ENCODE peak calls at places on chromosomes 7 and 10, in four cellular contexts. D, R, F and U are unnamed samples.

GRCh38 chr10:70584366-70584765 is 18.2 kb downstream of the PRF1 start:
- DNase-seq in D (no peak), R (no peak), F (no peak), U (no peak)

GRCh38 chr7:105830405-105831218 is 45.8 kb downstream of the ATXN7L1 start:
- DNase-seq in D (peak; percentile 46), R (no peak), F (no peak), U (no peak)

GRCh38 chr10:112977294-112977951 is 27.4 kb downstream of the TCF7L2 start:
- DNase-seq in D (no peak), R (no peak), F (no peak), U (no peak)

GRCh38 chr7:142528608-142529408 is 220.5 kb upstream of the PRSS1 start:
- DNase-seq in D (no peak), R (no peak), F (no peak), U (no peak)

GRCh38 chr10:101710064-101710695 is 15.2 kb upstream of the FBXW4 start:
- DNase-seq in D (no peak), R (no peak), F (no peak), U (no peak)

GRCh38 chr10:73991846-73992245 is 6.1 kb upstream of the VCL start:
- DNase-seq in D (no peak), R (peak; percentile 81), F (no peak), U (no peak)

GRCh38 chr10:88343761-88344484 is 239.2 kb downstream of the RNLS start:
- DNase-seq in D (no peak), R (no peak), F (no peak), U (no peak)

GRCh38 chr10:70784476-70784875 is 701 bp downstream of the TBATA start:
- DNase-seq in D (no peak), R (no peak), F (no peak), U (no peak)

GRCh38 chr10:132587175-132587574 is 49.6 kb downstream of the INPP5A start:
- DNase-seq in D (no peak), R (no peak), F (no peak), U (no peak)

GRCh38 chr10:131650169-131650705 is 250.6 kb upstream of the PPP2R2D start:
- DNase-seq in D (no peak), R (no peak), F (peak; percentile 57), U (no peak)

GRCh38 chr7:44286182-44286617 is 39.2 kb downstream of the CAMK2B start:
- DNase-seq in D (no peak), R (no peak), F (no peak), U (peak; percentile 20)

GRCh38 chr7:88928266-88928665 is 132.7 kb upstream of the TEX47 start:
- DNase-seq in D (no peak), R (no peak), F (no peak), U (no peak)

GRCh38 chr7:100137851-100138760 is 10.6 kb upstream of the LAMTOR4 start:
- DNase-seq in D (no peak), R (no peak), F (no peak), U (no peak)

GRCh38 chr7:47492720-47493119 is 89.2 kb downstream of the TNS3 start:
- DNase-seq in D (no peak), R (no peak), F (peak; percentile 61), U (no peak)

GRCh38 chr7:135924302-135924701 is 52.9 kb downstream of the MTPN start:
- DNase-seq in D (no peak), R (no peak), F (no peak), U (no peak)

GRCh38 chr10:49610015-49610734 is at the start of gene SLC18A3:
- DNase-seq in D (no peak), R (no peak), F (no peak), U (no peak)

DNA sequence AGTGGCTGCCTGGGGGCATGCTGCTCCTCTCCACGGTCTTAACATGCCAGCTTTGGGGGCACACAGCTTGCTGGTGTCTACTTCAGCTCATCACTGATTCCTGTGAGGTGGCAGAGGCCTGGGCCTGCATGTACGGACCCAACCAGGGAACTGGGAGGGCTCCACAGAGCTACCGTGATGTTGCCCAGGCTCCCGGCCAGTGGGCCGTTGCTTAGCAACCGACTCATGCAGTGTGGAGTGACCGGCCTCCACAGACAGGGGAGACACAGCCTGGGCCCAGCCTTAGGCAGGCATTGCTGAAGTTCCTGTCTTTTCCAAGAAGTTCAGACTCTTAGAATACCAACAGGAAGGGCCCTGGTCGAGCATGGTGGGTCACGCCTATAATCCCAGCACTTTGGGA is 25.8 kb upstream of the SH2B2 start:
- DNase-seq in D (no peak), R (no peak), F (peak; percentile 68), U (peak; percentile 48)
- H3K27ac ChIP-seq in D (no peak overlapping the region), R (no peak overlapping the region), F (no peak overlapping the region), U (no peak overlapping the region)

DNA sequence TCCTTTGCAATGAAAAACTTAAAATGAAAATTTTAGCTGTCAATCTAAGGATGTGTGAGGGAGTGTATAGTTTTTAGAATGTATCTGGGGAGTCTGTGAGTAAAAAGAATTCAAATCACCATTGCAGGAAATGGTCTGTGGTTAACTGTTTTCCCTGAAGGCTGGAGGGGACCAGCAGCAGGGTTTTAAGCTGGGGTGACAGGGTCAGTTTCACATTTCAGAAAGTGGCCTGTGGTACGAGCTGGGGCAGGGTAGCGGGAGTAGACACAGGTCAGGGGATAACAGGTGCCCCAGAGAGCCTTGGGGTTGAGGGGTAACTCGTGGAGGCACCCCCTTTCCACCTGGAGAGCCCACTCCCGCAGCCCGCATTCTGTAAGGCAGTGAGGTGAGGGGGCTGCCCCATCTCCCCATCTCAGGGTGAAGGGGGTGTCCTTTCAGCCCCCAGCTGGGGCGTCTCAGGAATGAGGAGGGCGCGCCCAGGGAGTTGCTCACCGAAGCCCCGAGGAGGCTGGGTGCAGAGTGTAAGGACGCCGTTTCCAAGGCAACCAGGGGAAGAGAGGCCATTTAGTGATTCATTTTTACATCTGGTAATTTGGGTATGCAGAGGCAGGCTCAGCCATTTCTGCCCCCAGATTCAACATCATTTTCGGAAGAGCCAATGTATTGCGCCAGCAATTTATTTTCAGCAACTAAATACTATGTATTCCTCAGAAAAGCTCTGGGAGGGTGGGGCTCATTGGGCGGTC is 168.9 kb downstream of the SLIT1 start:
- DNase-seq in D (no peak), R (no peak), F (no peak), U (no peak)
- H3K4me3 ChIP-seq in D (no peak overlapping the region), R (no peak overlapping the region), F (no peak overlapping the region), U (no peak overlapping the region)

GRCh38 chr10:46554166-46554781 is 2.2 kb downstream of the GPRIN2 start:
- DNase-seq in D (no peak), R (no peak), F (no peak), U (no peak)

GRCh38 chr10:46555366-46555712 is 1.1 kb downstream of the GPRIN2 start:
- DNase-seq in D (no peak), R (peak; percentile 12), F (no peak), U (no peak)

GRCh38 chr10:46556515-46557318 is at the start of gene GPRIN2:
- DNase-seq in D (no peak), R (peak; percentile 15), F (peak; percentile 88), U (no peak)

GRCh38 chr10:46557319-46558140 is 1.1 kb upstream of the GPRIN2 start:
- DNase-seq in D (no peak), R (peak; percentile 11), F (peak; percentile 88), U (no peak)

GRCh38 chr10:46555713-46556514 is 544 bp downstream of the GPRIN2 start:
- DNase-seq in D (no peak), R (peak; percentile 13), F (peak; percentile 84), U (no peak)
- H3K27ac ChIP-seq in D (no peak overlapping the region), R (peak overlapping the region; percentile 66), F (no peak overlapping the region), U (no peak overlapping the region)

GRCh38 chr7:27169658-27170493 is 4.2 kb downstream of the HOXA10 start:
- DNase-seq in D (no peak), R (no peak), F (peak; percentile 77), U (no peak)

GRCh38 chr7:27172388-27172774 is 1.7 kb downstream of the HOXA10 start:
- DNase-seq in D (no peak), R (no peak), F (peak; percentile 80), U (no peak)

GRCh38 chr7:27170936-27171635 is 3.0 kb downstream of the HOXA10 start:
- DNase-seq in D (no peak), R (no peak), F (peak; percentile 69), U (no peak)

GRCh38 chr7:27171636-27172387 is 2.3 kb downstream of the HOXA10 start:
- DNase-seq in D (no peak), R (no peak), F (peak; percentile 68), U (no peak)

GRCh38 chr7:27170494-27170811 is 3.7 kb downstream of the HOXA10 start:
- DNase-seq in D (no peak), R (no peak), F (no peak), U (no peak)
- H3K4me3 ChIP-seq in D (peak overlapping the region; percentile 84), R (peak overlapping the region; percentile 81), F (peak overlapping the region; percentile 86), U (no peak overlapping the region)

DNA sequence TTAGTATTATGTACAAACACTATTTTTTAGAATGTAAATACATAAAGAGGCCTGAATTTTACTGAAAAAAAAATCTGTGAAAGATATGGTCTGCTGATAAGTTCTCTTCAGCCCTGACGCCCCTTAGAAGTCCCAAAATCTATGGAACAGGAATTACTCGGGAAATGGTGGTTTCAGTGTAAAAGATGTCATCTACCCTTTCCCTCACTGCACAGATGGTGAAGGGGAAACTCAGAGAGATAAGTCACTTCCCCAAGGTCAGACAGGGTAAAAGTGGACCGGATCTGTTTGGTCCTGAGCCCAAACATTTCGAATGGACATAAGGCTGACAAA is 458 bp upstream of the MCM10 start:
- DNase-seq in D (no peak), R (no peak), F (no peak), U (no peak)
- H3K27ac ChIP-seq in D (no peak overlapping the region), R (no peak overlapping the region), F (no peak overlapping the region), U (no peak overlapping the region)

GRCh38 chr10:12561720-12562119 is 212.4 kb downstream of the CAMK1D start:
- DNase-seq in D (no peak), R (no peak), F (no peak), U (no peak)

GRCh38 chr10:12568391-12568790 is 219.0 kb downstream of the CAMK1D start:
- DNase-seq in D (no peak), R (no peak), F (no peak), U (no peak)

GRCh38 chr10:12563489-12563888 is 214.1 kb downstream of the CAMK1D start:
- DNase-seq in D (no peak), R (no peak), F (no peak), U (no peak)

GRCh38 chr10:12564173-12564572 is 214.8 kb downstream of the CAMK1D start:
- DNase-seq in D (no peak), R (no peak), F (no peak), U (no peak)

GRCh38 chr10:12566161-12567115 is 217.1 kb downstream of the CAMK1D start:
- DNase-seq in D (no peak), R (no peak), F (no peak), U (peak; percentile 9)
- H3K4me3 ChIP-seq in D (no peak overlapping the region), R (no peak overlapping the region), F (no peak overlapping the region), U (no peak overlapping the region)

GRCh38 chr10:96745950-96746349 is 25.6 kb upstream of the PIK3AP1 start:
- DNase-seq in D (no peak), R (no peak), F (no peak), U (no peak)

GRCh38 chr10:96740141-96740540 is 19.8 kb upstream of the PIK3AP1 start:
- DNase-seq in D (no peak), R (no peak), F (no peak), U (no peak)

GRCh38 chr10:96743988-96744585 is 23.8 kb upstream of the PIK3AP1 start:
- DNase-seq in D (no peak), R (no peak), F (no peak), U (no peak)

GRCh38 chr10:96746503-96746902 is 26.2 kb upstream of the PIK3AP1 start:
- DNase-seq in D (no peak), R (no peak), F (no peak), U (no peak)

GRCh38 chr10:96740579-96741281 is 20.4 kb upstream of the PIK3AP1 start:
- DNase-seq in D (no peak), R (peak; percentile 66), F (no peak), U (peak; percentile 51)
- H3K27ac ChIP-seq in D (no peak overlapping the region), R (no peak overlapping the region), F (no peak overlapping the region), U (peak overlapping the region; percentile 82)